ENCODE peak calls at places on chromosome 22, in six cellular contexts. V is SK-N-SH, R is NCI-H345, H is dorsolateral prefrontal cortex, Y is non-pigmented ciliary epithelial cell, D is WTC11. M is an unnamed sample.
A peak's percentile ranks its signal among the peaks of the same experiment; 100 is the strongest.

GRCh38 chr22:24964441-24964840 is 11.9 kb downstream of the KIAA1671 start:
- DNase-seq in V (no peak), R (no peak), H (no peak), Y (no peak), D (no peak), M (no peak)

GRCh38 chr22:49617866-49618688 is 209.6 kb downstream of the BRD1 start:
- DNase-seq in V (no peak), R (no peak), H (no peak), Y (no peak), D (peak; percentile 9), M (no peak)

GRCh38 chr22:42878561-42879305 is 21.7 kb upstream of the ARFGAP3 start:
- DNase-seq in V (no peak), R (no peak), H (no peak), Y (no peak), D (no peak), M (no peak)

GRCh38 chr22:21020802-21021429 is 6.0 kb downstream of the P2RX6 start:
- DNase-seq in V (peak; percentile 71), R (no peak), H (no peak), Y (no peak), D (peak; percentile 68), M (peak; percentile 37)

GRCh38 chr22:38073150-38074130 is 10.5 kb downstream of the SLC16A8 start:
- DNase-seq in V (no peak), R (no peak), H (no peak), Y (no peak), D (no peak), M (no peak)

GRCh38 chr22:46542011-46542985 is 4.9 kb upstream of the CELSR1 start:
- DNase-seq in V (peak; percentile 97), R (peak; percentile 54), H (peak; percentile 72), Y (no peak), D (peak; percentile 90), M (no peak)

GRCh38 chr22:26461188-26461810 is 22.3 kb downstream of the HPS4 start:
- DNase-seq in V (peak; percentile 84), R (peak; percentile 22), H (peak; percentile 69), Y (no peak), D (peak; percentile 88), M (peak; percentile 18)

GRCh38 chr22:37123649-37124048 is 14.1 kb upstream of the TMPRSS6 start:
- DNase-seq in V (peak; percentile 49), R (no peak), H (no peak), Y (no peak), D (no peak), M (no peak)

GRCh38 chr22:22210889-22211833 is 33.4 kb upstream of the VPREB1 start:
- DNase-seq in V (no peak), R (no peak), H (no peak), Y (no peak), D (no peak), M (no peak)

GRCh38 chr22:49404576-49405199 is 423.0 kb downstream of the BRD1 start:
- DNase-seq in V (no peak), R (no peak), H (no peak), Y (no peak), D (no peak), M (no peak)

GRCh38 chr22:38432264-38432663 is 22.7 kb downstream of the KCNJ4 start:
- DNase-seq in V (no peak), R (no peak), H (no peak), Y (no peak), D (no peak), M (no peak)

GRCh38 chr22:39292561-39293074 is 26.8 kb downstream of the RPL3 start:
- DNase-seq in V (no peak), R (peak; percentile 46), H (peak; percentile 67), Y (peak; percentile 86), D (peak; percentile 55), M (peak; percentile 77)

GRCh38 chr22:31451709-31452571 is 37.7 kb downstream of the EIF4ENIF1 start:
- DNase-seq in V (peak; percentile 27), R (no peak), H (no peak), Y (peak; percentile 31), D (no peak), M (peak; percentile 70)

GRCh38 chr22:46897246-46897623 is 134.8 kb downstream of the TBC1D22A start:
- DNase-seq in V (no peak), R (no peak), H (no peak), Y (no peak), D (no peak), M (no peak)

GRCh38 chr22:49206281-49206680 is 621.4 kb downstream of the BRD1 start:
- DNase-seq in V (no peak), R (no peak), H (peak; percentile 8), Y (no peak), D (no peak), M (no peak)

GRCh38 chr22:38338772-38339379 is 21.6 kb upstream of the CSNK1E start:
- DNase-seq in V (no peak), R (no peak), H (no peak), Y (no peak), D (peak; percentile 18), M (no peak)

GRCh38 chr22:39669432-39669831 is 98.9 kb downstream of the CACNA1I start:
- DNase-seq in V (no peak), R (no peak), H (no peak), Y (no peak), D (no peak), M (no peak)

GRCh38 chr22:33104192-33104591 is 46.0 kb upstream of the SYN3 start:
- DNase-seq in V (peak; percentile 34), R (no peak), H (no peak), Y (no peak), D (no peak), M (no peak)

GRCh38 chr22:25976346-25976745 is 192.9 kb upstream of the SEZ6L start:
- DNase-seq in V (no peak), R (no peak), H (no peak), Y (no peak), D (no peak), M (no peak)

GRCh38 chr22:41482319-41482935 is 13.5 kb downstream of the ACO2 start:
- DNase-seq in V (no peak), R (no peak), H (no peak), Y (no peak), D (no peak), M (no peak)

GRCh38 chr22:27684856-27685255 is 116.7 kb downstream of the MN1 start:
- DNase-seq in V (no peak), R (no peak), H (no peak), Y (no peak), D (no peak), M (no peak)

GRCh38 chr22:30704978-30705377 is 10.3 kb downstream of the OSBP2 start:
- DNase-seq in V (no peak), R (no peak), H (no peak), Y (no peak), D (no peak), M (no peak)

GRCh38 chr22:36541831-36542391 is 12.9 kb upstream of the EIF3D start:
- DNase-seq in V (no peak), R (no peak), H (peak; percentile 75), Y (peak; percentile 79), D (no peak), M (no peak)

GRCh38 chr22:38835888-38836301 is 7.9 kb downstream of the NPTXR start:
- DNase-seq in V (no peak), R (no peak), H (peak; percentile 52), Y (peak; percentile 17), D (no peak), M (no peak)

GRCh38 chr22:41092023-41092817 is at the start of gene EP300:
- DNase-seq in V (peak; percentile 72), R (peak; percentile 59), H (peak; percentile 71), Y (no peak), D (peak; percentile 69), M (peak; percentile 62)

GRCh38 chr22:20526628-20527355 is 19.4 kb downstream of the MED15 start:
- DNase-seq in V (no peak), R (no peak), H (no peak), Y (no peak), D (no peak), M (no peak)

GRCh38 chr22:49621601-49622210 is 206.0 kb downstream of the BRD1 start:
- DNase-seq in V (no peak), R (no peak), H (no peak), Y (no peak), D (peak; percentile 7), M (no peak)

GRCh38 chr22:40487663-40488249 is 117.4 kb downstream of the SGSM3 start:
- DNase-seq in V (peak; percentile 31), R (peak; percentile 11), H (no peak), Y (no peak), D (no peak), M (peak; percentile 16)

GRCh38 chr22:30208631-30209603 is 37.6 kb downstream of the LIF start:
- DNase-seq in V (peak; percentile 61), R (no peak), H (no peak), Y (peak; percentile 70), D (no peak), M (no peak)